ENCODE peak calls at places on chromosomes 4 and X, in six cellular contexts. R is suprapubic skin, F is A549, L is bronchial epithelial cell, J is HCT116, B is tibial artery. T is an unnamed sample.

GRCh38 chrX:17038681-17039161 is 92.3 kb downstream of the REPS2 start:
- DNase-seq in R (no peak), B (no peak), J (no peak), F (no peak), L (no peak), T (peak; percentile 77)

GRCh38 chrX:50098241-50098640 is 102.6 kb downstream of the AKAP4 start:
- DNase-seq in J (no peak), F (no peak), L (no peak), B (no peak), R (no peak), T (no peak)

GRCh38 chr4:85005865-85006377 is 39.4 kb upstream of the WDFY3 start:
- DNase-seq in L (peak; percentile 83), B (no peak), J (no peak), R (no peak), F (no peak), T (peak; percentile 80)

GRCh38 chr4:32858971-32859370 is 2138.8 kb downstream of the PCDH7 start:
- DNase-seq in F (no peak), L (peak; percentile 91), J (peak; percentile 56), R (no peak), B (no peak), T (peak; percentile 51)

GRCh38 chr4:123649644-123650356 is 253.2 kb downstream of the SPRY1 start:
- DNase-seq in R (peak; percentile 71), F (peak; percentile 23), L (peak; percentile 97), B (no peak), J (no peak), T (peak; percentile 74)

GRCh38 chr4:6250235-6250983 is 19.2 kb upstream of the WFS1 start:
- DNase-seq in R (no peak), J (peak; percentile 76), B (no peak), F (peak; percentile 58), L (peak; percentile 67), T (peak; percentile 55)

GRCh38 chrX:152896450-152896849 is 1.4 kb upstream of the ZNF185 start:
- DNase-seq in R (no peak), B (no peak), L (peak; percentile 61), J (peak; percentile 29), F (peak; percentile 41), T (no peak)

GRCh38 chr4:14906805-14907204 is 95.5 kb upstream of the CPEB2 start:
- DNase-seq in J (no peak), B (no peak), L (no peak), R (no peak), F (no peak), T (no peak)

GRCh38 chr4:38760915-38761314 is 21.9 kb downstream of the TLR10 start:
- DNase-seq in R (no peak), B (no peak), L (no peak), F (no peak), J (no peak), T (no peak)

GRCh38 chr4:69823481-69824186 is 36.3 kb downstream of the SULT1E1 start:
- DNase-seq in B (no peak), L (peak; percentile 49), J (peak; percentile 18), F (no peak), R (no peak), T (peak; percentile 20)

GRCh38 chr4:74451214-74451661 is 6.3 kb downstream of the AREG start:
- DNase-seq in L (peak; percentile 74), F (peak; percentile 30), R (no peak), B (no peak), J (no peak), T (peak; percentile 38)

GRCh38 chr4:187668683-187669082 is 326.9 kb upstream of the ZFP42 start:
- DNase-seq in F (no peak), L (peak; percentile 69), B (no peak), J (no peak), R (no peak), T (no peak)

GRCh38 chr4:3372933-3373465 is 68.8 kb upstream of the HGFAC start:
- DNase-seq in L (no peak), F (no peak), R (no peak), B (peak; percentile 86), J (no peak), T (no peak)

GRCh38 chr4:174198396-174199179 is 84.9 kb downstream of the FBXO8 start:
- DNase-seq in F (no peak), R (no peak), B (no peak), L (peak; percentile 53), J (no peak), T (peak; percentile 78)

GRCh38 chr4:17027495-17027894 is 129.1 kb upstream of the LDB2 start:
- DNase-seq in L (peak; percentile 97), R (no peak), B (no peak), F (no peak), J (peak; percentile 73), T (peak; percentile 95)

GRCh38 chr4:121070696-121071639 is 1.4 kb downstream of the NDNF start:
- DNase-seq in J (no peak), L (no peak), F (peak; percentile 25), R (peak; percentile 68), B (peak; percentile 75), T (peak; percentile 58)

GRCh38 chr4:150123982-150124670 is 45.9 kb downstream of the DCLK2 start:
- DNase-seq in J (no peak), R (no peak), F (no peak), B (no peak), L (no peak), T (no peak)

GRCh38 chr4:53900275-53900649 is 164.1 kb downstream of the CHIC2 start:
- DNase-seq in B (no peak), R (no peak), F (no peak), J (no peak), L (no peak), T (no peak)

GRCh38 chr4:61401771-61402170 is 201.6 kb downstream of the ADGRL3 start:
- DNase-seq in R (no peak), L (no peak), B (no peak), F (no peak), J (no peak), T (no peak)

GRCh38 chr4:997375-998071 is 4.3 kb upstream of the SLC26A1 start:
- DNase-seq in B (no peak), J (no peak), L (no peak), F (no peak), R (no peak), T (no peak)

GRCh38 chr4:153137168-153137567 is 67.1 kb upstream of the TRIM2 start:
- DNase-seq in J (no peak), R (no peak), F (peak; percentile 44), B (no peak), L (peak; percentile 83), T (peak; percentile 91)

GRCh38 chr4:150723727-150724411 is 141.9 kb downstream of the MAB21L2 start:
- DNase-seq in R (no peak), F (no peak), J (no peak), L (no peak), B (no peak), T (no peak)

GRCh38 chrX:39936886-39937770 is 160.6 kb downstream of the BCOR start:
- DNase-seq in J (no peak), R (no peak), B (no peak), L (no peak), F (no peak), T (no peak)
- H3K4me3 ChIP-seq in J (no peak overlapping the region), R (no peak overlapping the region), B (no peak overlapping the region), L (no peak overlapping the region), F (no peak overlapping the region), T (no peak overlapping the region)

GRCh38 chrX:71638409-71638808 is 20.1 kb upstream of the CXCR3 start:
- DNase-seq in R (no peak), F (no peak), J (no peak), B (no peak), L (no peak), T (no peak)
- H3K4me3 ChIP-seq in R (no peak overlapping the region), F (no peak overlapping the region), J (no peak overlapping the region), B (no peak overlapping the region), L (no peak overlapping the region), T (no peak overlapping the region)

GRCh38 chrX:129982300-129983246 is at the start of gene BCORL1:
- DNase-seq in L (peak; percentile 74), R (peak; percentile 94), B (peak; percentile 96), J (peak; percentile 79), F (peak; percentile 94), T (peak; percentile 93)

GRCh38 chrX:129980043-129980442 is 2.4 kb upstream of the BCORL1 start:
- DNase-seq in B (peak; percentile 71), J (no peak), F (no peak), L (no peak), R (peak; percentile 67), T (no peak)

GRCh38 chrX:129980540-129981206 is 1.8 kb upstream of the BCORL1 start:
- DNase-seq in F (no peak), R (peak; percentile 77), L (no peak), J (no peak), B (peak; percentile 82), T (no peak)

GRCh38 chrX:129981207-129981553 is 1.3 kb upstream of the BCORL1 start:
- DNase-seq in R (no peak), L (no peak), J (no peak), B (no peak), F (no peak), T (no peak)

DNA sequence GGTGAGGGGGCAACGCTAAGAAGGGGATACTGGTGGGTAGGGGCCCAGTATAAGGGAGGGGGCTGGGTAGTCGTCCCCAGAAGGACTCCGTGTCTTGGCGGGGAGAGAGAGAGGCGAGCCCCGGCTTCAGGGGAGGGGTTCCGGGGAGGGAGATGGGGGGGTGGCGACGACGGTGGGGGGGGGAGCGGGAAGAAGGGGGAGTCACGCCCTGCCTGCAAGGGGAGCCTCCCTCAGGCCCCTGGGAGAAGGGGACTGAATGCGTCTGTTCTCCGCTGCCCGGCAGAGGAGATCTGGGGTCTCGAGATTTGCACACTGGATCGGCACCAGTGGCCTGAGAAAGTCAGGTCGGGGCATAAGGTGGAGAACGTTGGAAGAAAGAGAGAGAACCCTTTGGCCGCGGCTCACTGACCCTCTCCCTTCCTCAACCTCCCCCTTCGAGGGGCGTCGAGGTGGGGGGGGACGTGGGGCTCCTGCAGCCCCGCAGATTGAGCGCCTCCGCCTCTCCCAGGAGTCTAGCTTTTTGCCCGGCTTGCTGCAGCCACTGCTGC is 609 bp upstream of the BCORL1 start:
- DNase-seq in R (no peak), L (no peak), F (no peak), J (no peak), B (peak; percentile 61), T (no peak)
- H3K4me3 ChIP-seq in R (no peak overlapping the region), L (no peak overlapping the region), F (no peak overlapping the region), J (peak overlapping the region; percentile 41), B (no peak overlapping the region), T (peak overlapping the region; percentile 61)

GRCh38 chr4:147736458-147736857 is 4.6 kb downstream of the ARHGAP10 start:
- DNase-seq in L (peak; percentile 75), R (no peak), B (no peak), F (peak; percentile 15), J (no peak), T (peak; percentile 90)
- H3K4me3 ChIP-seq in L (no peak overlapping the region), R (no peak overlapping the region), B (peak overlapping the region; percentile 82), F (no peak overlapping the region), J (no peak overlapping the region), T (no peak overlapping the region)

GRCh38 chr4:160129439-160129838 is 1026.6 kb downstream of the RAPGEF2 start:
- DNase-seq in J (peak; percentile 18), F (no peak), B (no peak), R (no peak), L (peak; percentile 92), T (no peak)

DNA sequence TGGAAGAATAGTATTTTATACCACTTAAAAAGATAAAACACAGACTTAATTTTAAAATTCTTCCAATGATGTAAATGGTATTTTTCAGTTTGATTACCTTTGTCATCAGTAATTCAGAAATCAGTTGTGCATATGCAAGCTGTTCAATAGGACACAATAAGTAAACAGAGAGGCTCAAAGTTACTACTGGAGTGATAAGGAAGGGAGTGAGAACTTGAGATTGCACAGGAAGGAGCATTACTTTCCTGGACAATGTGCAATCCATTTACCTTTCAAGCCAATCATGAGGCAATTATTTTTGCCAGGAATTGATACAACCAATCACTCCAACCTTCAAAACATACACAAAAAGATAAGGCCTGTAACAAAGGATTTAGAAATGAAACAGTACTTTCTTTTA is 1024.3 kb downstream of the RAPGEF2 start:
- DNase-seq in F (no peak), J (no peak), R (no peak), B (no peak), L (no peak), T (no peak)
- H3K4me3 ChIP-seq in F (no peak overlapping the region), J (no peak overlapping the region), R (no peak overlapping the region), B (no peak overlapping the region), L (no peak overlapping the region), T (no peak overlapping the region)